ENCODE peak calls at places on chromosomes 5 and 9, in four cellular contexts. F is heart left ventricle, K is neuronal stem cell, N is uterus. S is an unnamed sample.
A peak's percentile ranks its signal among the peaks of the same experiment; 100 is the strongest.

GRCh38 chr9:38680827-38681226 is 39.1 kb downstream of the FAM240B start:
- DNase-seq in N (no peak), K (no peak), F (no peak), S (no peak)

GRCh38 chr5:138643040-138643791 is 68.0 kb upstream of the HSPA9 start:
- DNase-seq in K (no peak), F (no peak), N (no peak), S (no peak)

GRCh38 chr9:117644607-117645244 is 59.5 kb upstream of the TLR4 start:
- DNase-seq in K (peak; percentile 62), F (peak; percentile 71), N (peak; percentile 40), S (peak; percentile 75)

GRCh38 chr9:110997847-110998246 is 40.4 kb downstream of the LPAR1 start:
- DNase-seq in F (no peak), K (no peak), N (no peak), S (no peak)

GRCh38 chr9:38067892-38068615 is 973 bp downstream of the SHB start:
- DNase-seq in N (no peak), K (no peak), F (no peak), S (no peak)

GRCh38 chr5:103307470-103307869 is 48.9 kb downstream of the MACIR start:
- DNase-seq in K (no peak), F (no peak), N (no peak), S (no peak)

GRCh38 chr9:38644601-38645000 is 24.2 kb upstream of the ANKRD18A start:
- DNase-seq in K (no peak), N (no peak), F (no peak), S (no peak)

GRCh38 chr5:96651948-96652753 is 10.0 kb upstream of the CAST start:
- DNase-seq in N (no peak), K (no peak), F (no peak), S (no peak)

GRCh38 chr9:23581936-23582335 is 244.1 kb downstream of the ELAVL2 start:
- DNase-seq in F (no peak), K (no peak), N (no peak), S (no peak)

GRCh38 chr5:151912360-151912759 is 12.3 kb downstream of the GLRA1 start:
- DNase-seq in N (no peak), F (no peak), K (no peak), S (no peak)

S was measured in aorta.